ENCODE peak calls at places on chromosomes 3 and 15, in eight cellular contexts. T, V, O, A, Q, B, P and S are unnamed samples.

GRCh38 chr3:196207833-196208607 is 3.2 kb downstream of the ZDHHC19 start:
- DNase-seq in T (peak), O (peak), B (peak), Q (no peak), P (peak), V (peak), A (peak), S (peak)

GRCh38 chr3:18499256-18499655 is 74.1 kb upstream of the SATB1 start:
- DNase-seq in P (no peak), O (peak), Q (no peak), T (no peak), V (no peak), A (no peak), B (no peak), S (no peak)

GRCh38 chr3:123773681-123774431 is 110.3 kb downstream of the MYLK start:
- DNase-seq in V (peak), Q (peak), O (no peak), T (no peak), P (peak), A (peak), B (peak), S (peak)

GRCh38 chr3:124928333-124929202 is 6.0 kb downstream of the MUC13 start:
- DNase-seq in B (peak), T (peak), O (peak), V (peak), P (peak), Q (peak), A (peak), S (peak)

GRCh38 chr3:123202451-123202850 is 708 bp downstream of the SEC22A start:
- DNase-seq in Q (no peak), A (peak), T (no peak), P (peak), O (peak), B (peak), V (peak), S (no peak)

GRCh38 chr15:51380999-51381806 is 39.7 kb downstream of the GLDN start:
- DNase-seq in Q (peak), B (peak), A (peak), V (peak), P (peak), T (peak), O (peak), S (peak)

GRCh38 chr15:32733276-32733675 is 15.5 kb downstream of the GREM1 start:
- DNase-seq in B (no peak), P (no peak), A (no peak), O (no peak), T (no peak), V (no peak), Q (no peak), S (no peak)

GRCh38 chr15:83843511-83843910 is 189.6 kb downstream of the ADAMTSL3 start:
- DNase-seq in V (no peak), A (no peak), T (no peak), Q (peak), P (peak), O (no peak), B (no peak), S (peak)

GRCh38 chr3:65177879-65178484 is 490.2 kb upstream of the ADAMTS9 start:
- DNase-seq in B (no peak), P (peak), O (no peak), V (no peak), A (no peak), T (no peak), Q (no peak), S (peak)

GRCh38 chr3:173891272-173892100 is 493.9 kb downstream of the NLGN1 start:
- DNase-seq in P (no peak), O (no peak), B (no peak), A (no peak), V (no peak), Q (no peak), T (no peak), S (no peak)

GRCh38 chr3:182585532-182586150 is 207.7 kb upstream of the ATP11B start:
- DNase-seq in V (no peak), A (no peak), Q (no peak), P (no peak), T (no peak), O (no peak), B (no peak), S (no peak)

GRCh38 chr15:90266485-90266884 is 1.0 kb downstream of the NGRN start:
- DNase-seq in B (peak), Q (no peak), O (peak), P (no peak), A (no peak), V (no peak), T (no peak), S (peak)

GRCh38 chr15:68417897-68418296 is 14.1 kb downstream of the ITGA11 start:
- DNase-seq in A (no peak), B (no peak), O (no peak), P (no peak), V (no peak), T (no peak), Q (no peak), S (no peak)

GRCh38 chr3:174229916-174230315 is 629.2 kb upstream of the NAALADL2 start:
- DNase-seq in V (no peak), Q (no peak), T (no peak), B (no peak), A (no peak), O (no peak), P (no peak), S (no peak)

GRCh38 chr15:43440721-43441281 is 52.2 kb downstream of the TP53BP1 start:
- DNase-seq in P (peak), A (peak), V (no peak), B (peak), T (no peak), Q (peak), O (peak), S (peak)

GRCh38 chr3:61663728-61664492 is 102.5 kb downstream of the PTPRG start:
- DNase-seq in Q (peak), P (peak), O (no peak), B (peak), T (no peak), A (peak), V (peak), S (peak)

GRCh38 chr15:100094127-100094510 is 247.7 kb downstream of the ADAMTS17 start:
- DNase-seq in T (no peak), P (no peak), A (no peak), B (no peak), Q (no peak), O (no peak), V (no peak), S (no peak)

GRCh38 chr3:6860149-6860548 is 766 bp upstream of the GRM7 start:
- DNase-seq in V (no peak), B (no peak), Q (no peak), A (no peak), P (no peak), O (no peak), T (no peak), S (no peak)

GRCh38 chr3:62493116-62493801 is 119.9 kb upstream of the FEZF2 start:
- DNase-seq in V (no peak), B (no peak), P (no peak), Q (no peak), A (peak), O (no peak), T (no peak), S (no peak)

GRCh38 chr15:70410371-70410975 is 312.8 kb upstream of the TLE3 start:
- DNase-seq in A (no peak), O (no peak), B (no peak), Q (no peak), V (no peak), P (no peak), T (no peak), S (no peak)

GRCh38 chr3:154931484-154931883 is 148.6 kb upstream of the MME start:
- DNase-seq in O (no peak), T (no peak), P (peak), A (no peak), Q (peak), B (no peak), V (no peak), S (peak)

GRCh38 chr3:169118666-169119370 is 544.7 kb downstream of the MECOM start:
- DNase-seq in O (no peak), Q (no peak), P (peak), A (no peak), V (no peak), T (no peak), B (no peak), S (peak)